ENCODE peak calls at places on chromosome 18, in seven cellular contexts. Q, O, G, E, N, M and L are unnamed samples.
A peak's percentile ranks its signal among the peaks of the same experiment; 100 is the strongest.

GRCh38 chr18:3067213-3068118 is 54.5 kb upstream of the LPIN2 start:
- DNase-seq in G (no peak), N (no peak), E (no peak), Q (no peak), M (no peak), O (no peak), L (no peak)

GRCh38 chr18:39313992-39314391 is 1748.4 kb upstream of the CELF4 start:
- DNase-seq in N (no peak), O (no peak), M (no peak), G (no peak), E (no peak), Q (no peak), L (no peak)

GRCh38 chr18:26480897-26481795 is 67.2 kb downstream of the KCTD1 start:
- DNase-seq in Q (no peak), M (peak; percentile 96), O (no peak), G (no peak), E (no peak), N (no peak), L (peak; percentile 97)

GRCh38 chr18:46072959-46073358 is 899 bp upstream of the PSTPIP2 start:
- DNase-seq in G (no peak), E (no peak), N (peak; percentile 56), Q (no peak), M (no peak), O (no peak), L (no peak)

GRCh38 chr18:2848879-2849254 is 2.1 kb downstream of the EMILIN2 start:
- DNase-seq in M (no peak), G (no peak), O (no peak), Q (no peak), N (no peak), E (no peak), L (no peak)

GRCh38 chr18:44229693-44230108 is 451.0 kb upstream of the SETBP1 start:
- DNase-seq in O (no peak), M (peak; percentile 1), Q (peak; percentile 67), E (peak; percentile 82), G (peak; percentile 51), N (no peak), L (peak; percentile 58)

GRCh38 chr18:47118986-47119385 is 31.3 kb downstream of the HDHD2 start:
- DNase-seq in Q (no peak), M (peak; percentile 65), O (no peak), N (no peak), G (no peak), E (no peak), L (no peak)

GRCh38 chr18:61817086-61817485 is 75.7 kb downstream of the RNF152 start:
- DNase-seq in E (no peak), O (no peak), N (no peak), G (no peak), M (peak; percentile 45), Q (no peak), L (no peak)

GRCh38 chr18:68840554-68841263 is 42.8 kb downstream of the CCDC102B start:
- DNase-seq in M (peak; percentile 97), E (no peak), N (no peak), Q (no peak), O (peak; percentile 51), G (no peak), L (peak; percentile 93)

GRCh38 chr18:3286165-3286564 is 24.2 kb downstream of the MYL12B start:
- DNase-seq in Q (no peak), G (no peak), M (no peak), E (no peak), N (no peak), O (no peak), L (no peak)

GRCh38 chr18:44781890-44782289 is 101.2 kb downstream of the SETBP1 start:
- DNase-seq in N (no peak), Q (no peak), O (no peak), E (no peak), G (no peak), M (peak; percentile 28), L (peak; percentile 44)

GRCh38 chr18:7954229-7954628 is 387.1 kb downstream of the PTPRM start:
- DNase-seq in N (no peak), G (no peak), O (no peak), E (no peak), M (peak; percentile 61), Q (no peak), L (no peak)

GRCh38 chr18:57802166-57802868 is 798 bp downstream of the ATP8B1 start:
- DNase-seq in O (no peak), Q (no peak), N (peak; percentile 77), M (no peak), G (no peak), E (no peak), L (no peak)

GRCh38 chr18:56386856-56387255 is 251.5 kb downstream of the TXNL1 start:
- DNase-seq in N (no peak), Q (no peak), M (no peak), G (no peak), E (no peak), O (no peak), L (no peak)

GRCh38 chr18:3029215-3029972 is 16.4 kb upstream of the LPIN2 start:
- DNase-seq in N (no peak), O (no peak), Q (no peak), G (no peak), E (no peak), M (peak; percentile 67), L (no peak)

GRCh38 chr18:39007523-39007922 is 1441.9 kb upstream of the CELF4 start:
- DNase-seq in O (no peak), E (no peak), M (no peak), G (no peak), N (no peak), Q (no peak), L (no peak)

GRCh38 chr18:2917255-2918047 is 70.6 kb downstream of the EMILIN2 start:
- DNase-seq in G (no peak), M (no peak), E (no peak), N (no peak), Q (no peak), O (no peak), L (no peak)

GRCh38 chr18:62982600-62983251 is 267.4 kb downstream of the PHLPP1 start:
- DNase-seq in G (peak; percentile 61), Q (no peak), E (peak; percentile 59), N (peak; percentile 81), M (peak; percentile 63), O (peak; percentile 35), L (peak; percentile 41)

GRCh38 chr18:67239826-67240225 is 276.7 kb downstream of the DSEL start:
- DNase-seq in Q (no peak), E (no peak), O (no peak), M (no peak), G (no peak), N (no peak), L (peak; percentile 26)

DNA sequence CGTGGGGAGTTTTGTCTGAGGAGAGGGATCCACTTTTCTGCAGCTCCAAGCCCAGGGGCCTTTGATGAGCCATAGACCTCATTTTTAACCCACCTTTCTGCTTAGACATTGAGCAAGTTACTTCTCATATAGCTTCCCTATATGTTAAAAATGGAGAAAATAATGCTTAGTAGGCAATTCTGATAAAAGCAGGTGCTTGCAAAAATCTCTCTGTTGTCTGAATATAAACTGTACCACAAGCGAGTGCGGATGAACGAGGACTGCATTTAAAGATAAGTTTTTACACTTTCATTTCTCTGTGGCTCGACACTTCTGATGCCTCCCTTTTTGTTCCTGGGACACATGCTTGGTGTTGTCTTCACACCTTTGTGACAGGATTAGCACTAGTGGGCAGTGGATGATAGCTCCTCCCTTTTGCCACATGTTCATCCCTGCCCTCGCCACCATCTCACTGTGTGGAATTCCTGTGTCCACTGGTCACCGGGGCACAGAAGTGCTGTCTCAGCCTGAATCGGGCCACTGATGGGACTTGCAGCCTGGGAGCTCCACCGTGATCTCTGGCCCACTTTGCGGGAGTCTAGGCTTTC is 1.6 kb downstream of the TYMS start:
- DNase-seq in E (no peak), O (no peak), Q (no peak), G (no peak), M (no peak), N (no peak), L (no peak)
- TF ChIP-seq CTCF in E (no peak), O (no peak), Q (no peak), G (no peak), M (no peak), N (no peak), L (no peak)

GRCh38 chr18:11108956-11109355 is 40.4 kb downstream of the PIEZO2 start:
- DNase-seq in G (no peak), O (no peak), Q (no peak), E (no peak), N (no peak), M (no peak), L (no peak)

GRCh38 chr18:11110509-11110908 is 38.9 kb downstream of the PIEZO2 start:
- DNase-seq in G (no peak), N (no peak), M (no peak), E (no peak), O (no peak), Q (no peak), L (no peak)

GRCh38 chr18:11104307-11104706 is 45.1 kb downstream of the PIEZO2 start:
- DNase-seq in O (no peak), N (no peak), Q (no peak), G (no peak), M (no peak), E (no peak), L (no peak)

GRCh38 chr18:11105463-11105862 is 43.9 kb downstream of the PIEZO2 start:
- DNase-seq in M (no peak), E (no peak), N (no peak), G (no peak), Q (no peak), O (no peak), L (no peak)
- H3K36me3 ChIP-seq in M (no peaks in the 10 kb centered on the region), E (no peaks in the 10 kb centered on the region), N (no peaks in the 10 kb centered on the region), G (no peaks in the 10 kb centered on the region), Q (no peaks in the 10 kb centered on the region), O (no peaks in the 10 kb centered on the region), L (no peaks in the 10 kb centered on the region)

GRCh38 chr18:32577561-32577960 is 106.9 kb upstream of the GAREM1 start:
- DNase-seq in E (no peak), N (no peak), Q (no peak), O (no peak), G (no peak), M (no peak), L (no peak)
- TF ChIP-seq CTCF in E (no peak), N (no peak), Q (no peak), O (no peak), G (no peak), M (no peak), L (no peak)

GRCh38 chr18:63981719-63982118 is 11.8 kb downstream of the SERPINB8 start:
- DNase-seq in G (no peak), M (no peak), O (no peak), E (no peak), Q (no peak), N (no peak), L (no peak)

GRCh38 chr18:63992751-63993150 is 22.9 kb downstream of the SERPINB8 start:
- DNase-seq in M (no peak), E (no peak), Q (no peak), N (no peak), O (no peak), G (no peak), L (no peak)

GRCh38 chr18:63982361-63982760 is 12.5 kb downstream of the SERPINB8 start:
- DNase-seq in O (no peak), E (no peak), Q (no peak), G (no peak), M (no peak), N (no peak), L (no peak)

GRCh38 chr18:63987743-63988142 is 17.9 kb downstream of the SERPINB8 start:
- DNase-seq in E (no peak), M (no peak), O (no peak), N (no peak), G (no peak), Q (no peak), L (no peak)

DNA sequence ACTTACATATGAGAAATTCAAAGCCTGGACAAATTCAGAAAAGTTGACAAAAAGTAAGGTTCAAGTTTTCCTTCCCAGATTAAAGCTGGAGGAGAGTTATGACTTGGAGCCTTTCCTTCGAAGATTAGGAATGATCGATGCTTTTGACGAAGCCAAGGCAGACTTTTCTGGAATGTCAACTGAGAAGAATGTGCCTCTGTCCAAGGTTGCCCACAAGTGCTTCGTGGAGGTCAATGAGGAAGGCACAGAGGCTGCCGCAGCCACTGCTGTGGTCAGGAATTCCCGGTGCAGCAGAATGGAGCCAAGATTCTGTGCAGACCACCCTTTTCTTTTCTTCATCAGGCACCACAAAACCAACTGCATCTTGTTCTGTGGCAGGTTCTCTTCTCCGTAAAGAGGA is 17.0 kb downstream of the SERPINB8 start:
- DNase-seq in N (no peak), Q (no peak), E (no peak), M (no peak), G (no peak), O (no peak), L (no peak)
- H3K36me3 ChIP-seq in N (peaks cover 40% of the 10 kb centered on the region), Q (no peaks in the 10 kb centered on the region), E (no peaks in the 10 kb centered on the region), M (peaks cover 14% of the 10 kb centered on the region), G (no peaks in the 10 kb centered on the region), O (no peaks in the 10 kb centered on the region), L (peaks cover 25% of the 10 kb centered on the region)